ENCODE peak calls at places on chromosome 1, in five cellular contexts. R, A, Z, B and O are unnamed samples.

GRCh38 chr1:234272656-234273312 is 100.5 kb upstream of the COA6 start:
- DNase-seq in R (no peak), A (peak), B (no peak), Z (no peak), O (no peak)

GRCh38 chr1:42963378-42964005 is 4.8 kb upstream of the SLC2A1 start:
- DNase-seq in R (peak), A (no peak), Z (no peak), B (no peak), O (peak)

GRCh38 chr1:35505911-35506798 is 51.0 kb downstream of the KIAA0319L start:
- DNase-seq in A (peak), Z (peak), R (peak), B (no peak), O (peak)

GRCh38 chr1:237748192-237748591 is 142.5 kb downstream of the ZP4 start:
- DNase-seq in B (no peak), R (no peak), Z (no peak), A (no peak), O (no peak)

GRCh38 chr1:82517586-82517985 is 716.9 kb downstream of the ADGRL2 start:
- DNase-seq in A (no peak), R (peak), B (peak), Z (no peak), O (peak)

GRCh38 chr1:61253912-61254628 is 171.7 kb downstream of the NFIA start:
- DNase-seq in B (no peak), A (no peak), R (no peak), Z (no peak), O (peak)

GRCh38 chr1:86105533-86105866 is 51.1 kb downstream of the COL24A1 start:
- DNase-seq in A (no peak), Z (no peak), R (no peak), B (no peak), O (no peak)

GRCh38 chr1:79325705-79326104 is 319.2 kb upstream of the ADGRL4 start:
- DNase-seq in Z (no peak), B (no peak), A (no peak), R (no peak), O (peak)

GRCh38 chr1:151997284-151997570 is 3.6 kb upstream of the S100A10 start:
- DNase-seq in R (no peak), B (no peak), Z (no peak), A (no peak), O (no peak)

GRCh38 chr1:229862017-229862774 is 204.8 kb upstream of the GALNT2 start:
- DNase-seq in R (no peak), B (no peak), Z (no peak), A (no peak), O (no peak)

GRCh38 chr1:77889240-77889637 is 815 bp downstream of the NEXN start:
- DNase-seq in B (no peak), A (no peak), R (peak), Z (no peak), O (peak)

GRCh38 chr1:8663915-8664331 is 153.5 kb downstream of the RERE start:
- DNase-seq in A (no peak), Z (no peak), B (no peak), R (peak), O (peak)

GRCh38 chr1:207891148-207891547 is 19.8 kb downstream of the CD34 start:
- DNase-seq in A (no peak), B (no peak), R (no peak), Z (no peak), O (no peak)

GRCh38 chr1:31182352-31182751 is 57.3 kb downstream of the NKAIN1 start:
- DNase-seq in R (peak), A (peak), Z (peak), B (peak), O (peak)

GRCh38 chr1:155199792-155200191 is 7.9 kb downstream of the THBS3 start:
- DNase-seq in Z (no peak), R (no peak), B (no peak), A (no peak), O (no peak)

GRCh38 chr1:3956527-3957170 is 56.6 kb upstream of the C1orf174 start:
- DNase-seq in B (no peak), A (no peak), R (no peak), Z (no peak), O (no peak)

GRCh38 chr1:162070094-162070748 is 730 bp downstream of the NOS1AP start:
- DNase-seq in Z (peak), B (no peak), R (no peak), A (peak), O (no peak)

GRCh38 chr1:243730499-243731150 is 119.4 kb downstream of the AKT3 start:
- DNase-seq in Z (no peak), R (no peak), A (no peak), B (peak), O (no peak)

GRCh38 chr1:98924971-98925370 is 79.7 kb downstream of the PLPPR5 start:
- DNase-seq in R (no peak), A (no peak), B (no peak), Z (no peak), O (no peak)

GRCh38 chr1:34642679-34643078 is 112.2 kb upstream of the GJB5 start:
- DNase-seq in B (no peak), R (no peak), Z (no peak), A (no peak), O (no peak)

GRCh38 chr1:205582046-205582445 is 49.8 kb downstream of the ELK4 start:
- DNase-seq in B (peak), Z (no peak), A (no peak), R (no peak), O (no peak)

GRCh38 chr1:198088360-198089071 is 68.3 kb upstream of the NEK7 start:
- DNase-seq in A (no peak), R (peak), B (no peak), Z (no peak), O (peak)

GRCh38 chr1:151443846-151444790 is 15.2 kb downstream of the POGZ start:
- DNase-seq in R (peak), B (no peak), A (peak), Z (peak), O (peak)

GRCh38 chr1:14263671-14264070 is 334.8 kb upstream of the KAZN start:
- DNase-seq in R (no peak), Z (no peak), A (no peak), B (no peak), O (no peak)

GRCh38 chr1:217039926-217040325 is 316.7 kb upstream of the ESRRG start:
- DNase-seq in A (no peak), B (no peak), Z (no peak), R (no peak), O (no peak)

GRCh38 chr1:35894183-35894582 is 11.2 kb downstream of the AGO1 start:
- DNase-seq in B (peak), Z (no peak), R (no peak), A (no peak), O (peak)

GRCh38 chr1:184972281-184973055 is 1.8 kb downstream of the NIBAN1 start:
- DNase-seq in B (no peak), Z (no peak), R (peak), A (no peak), O (peak)

GRCh38 chr1:184974086-184974836 is at the start of gene NIBAN1:
- DNase-seq in A (peak), Z (peak), R (peak), B (peak), O (peak)

GRCh38 chr1:184973308-184974085 is 811 bp downstream of the NIBAN1 start:
- DNase-seq in A (peak), B (peak), Z (peak), R (peak), O (peak)

GRCh38 chr1:184975208-184975875 is 1.0 kb upstream of the NIBAN1 start:
- DNase-seq in Z (no peak), B (no peak), A (peak), R (no peak), O (no peak)

DNA sequence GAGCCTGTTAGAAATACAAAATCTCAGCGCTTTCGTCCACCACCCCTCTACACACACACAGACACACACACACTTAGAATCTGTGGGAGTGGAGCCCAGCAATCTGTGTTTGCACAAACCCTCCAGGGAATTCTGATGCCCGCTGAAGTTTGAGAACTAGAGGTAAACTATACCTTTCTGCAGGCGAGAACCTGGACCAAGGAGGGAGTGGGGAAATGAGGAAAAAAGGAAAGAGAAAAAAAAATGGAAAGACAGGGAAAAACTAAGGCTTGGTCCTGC is 468 bp upstream of the NIBAN1 start:
- DNase-seq in Z (no peak), B (no peak), A (no peak), R (no peak), O (no peak)
- H3K4me3 ChIP-seq in Z (peak), B (peak), A (peak), R (peak), O (no peak)

DNA sequence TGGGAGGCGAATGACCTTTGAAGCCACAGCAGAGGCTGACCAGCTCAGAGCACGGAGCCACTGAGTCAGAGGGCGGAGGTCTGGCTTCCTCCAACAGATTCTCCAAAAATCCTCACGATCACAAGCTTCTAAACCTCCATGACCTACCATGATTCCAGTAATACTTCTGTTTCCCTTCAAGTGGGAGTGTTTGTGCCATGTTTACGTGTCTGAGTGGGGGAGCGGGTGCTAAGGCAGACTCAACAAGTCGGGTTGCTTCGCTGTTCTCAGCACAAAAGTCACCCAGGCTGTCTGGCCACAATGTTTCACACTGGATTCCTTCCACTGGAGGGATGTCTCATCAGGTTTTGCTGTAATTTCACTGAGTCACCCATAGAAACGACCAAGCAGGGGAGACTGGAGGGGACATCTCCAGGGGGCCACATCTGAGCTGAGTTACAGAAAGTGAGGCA is 86.2 kb downstream of the SLC66A1 start:
- DNase-seq in R (peak), A (no peak), B (no peak), Z (no peak), O (peak)
- TF ChIP-seq CTCF in R (peak), A (no peak), B (no peak), Z (no peak), O (peak)

GRCh38 chr1:233061265-233061664 is 110.9 kb downstream of the NTPCR start:
- DNase-seq in R (no peak), Z (no peak), A (no peak), B (no peak), O (no peak)

GRCh38 chr1:233066087-233066486 is 115.7 kb downstream of the NTPCR start:
- DNase-seq in B (no peak), R (no peak), Z (no peak), A (no peak), O (no peak)

GRCh38 chr1:233063462-233063861 is 113.1 kb downstream of the NTPCR start:
- DNase-seq in Z (no peak), A (no peak), R (no peak), B (no peak), O (no peak)

GRCh38 chr1:233064988-233065387 is 114.6 kb downstream of the NTPCR start:
- DNase-seq in Z (no peak), R (no peak), B (no peak), A (no peak), O (no peak)

DNA sequence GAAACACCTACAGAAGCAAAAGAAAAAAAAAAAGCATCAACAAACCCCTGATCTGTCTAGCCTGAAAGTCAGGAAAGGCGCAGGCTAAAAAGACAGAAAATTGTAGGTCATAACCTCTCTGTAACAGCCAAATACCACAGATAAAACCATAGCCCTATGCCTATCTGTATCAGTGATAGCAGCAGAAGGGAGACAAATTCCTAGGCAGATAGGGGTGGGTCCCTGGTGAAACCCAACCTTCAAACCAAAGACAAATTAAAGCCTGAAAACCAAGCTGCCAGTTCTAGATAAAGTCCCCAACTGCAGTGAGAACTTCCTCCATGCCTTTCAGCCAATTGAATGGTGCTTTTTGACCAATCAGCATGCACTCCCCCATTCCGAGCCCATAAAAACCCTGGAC is 115.2 kb downstream of the NTPCR start:
- DNase-seq in R (no peak), B (no peak), Z (no peak), A (no peak), O (no peak)
- H3K4me3 ChIP-seq in R (no peak), B (no peak), Z (no peak), A (no peak), O (no peak)

DNA sequence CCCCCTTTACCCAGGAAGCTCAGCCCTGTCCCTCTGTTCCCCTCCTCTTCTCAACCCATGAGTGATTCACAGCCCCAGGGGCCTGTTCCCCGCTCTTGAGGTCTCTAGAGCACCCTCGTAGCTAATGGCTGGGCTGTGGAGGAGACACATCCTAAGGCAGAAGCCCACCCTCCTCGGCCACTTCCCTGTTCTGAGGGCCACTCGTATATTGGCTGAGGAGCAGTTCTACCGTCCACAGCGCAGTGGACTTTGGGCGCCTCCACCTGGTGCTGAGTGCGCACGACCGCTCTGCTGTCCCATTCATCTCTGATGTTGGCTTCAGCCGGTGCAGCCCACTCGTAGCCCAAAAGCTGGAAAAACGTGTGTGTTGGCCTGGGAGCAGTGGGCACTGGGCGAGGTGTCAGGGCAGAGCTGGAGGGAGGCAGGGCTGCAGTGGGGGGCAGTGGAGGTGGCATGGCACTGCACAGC is 24.5 kb upstream of the PKP1 start:
- DNase-seq in R (no peak), Z (no peak), A (no peak), B (peak), O (no peak)
- TF ChIP-seq CTCF in R (no peak), Z (no peak), A (no peak), B (no peak), O (no peak)